ENCODE peak calls at places on chromosomes 16 and 17, in four cellular contexts. K, Q, S and C are unnamed samples. For H3K27me3, the result is how much of the 10 kb centered on the place peaks cover.

GRCh38 chr17:29131814-29132682 is 48.1 kb downstream of the MYO18A start:
- DNase-seq in K (peak), Q (peak), S (no peak), C (no peak)

GRCh38 chr16:2158262-2158638 is 2.7 kb downstream of the TRAF7 start:
- DNase-seq in K (no peak), Q (no peak), S (no peak), C (no peak)

GRCh38 chr16:55115506-55115905 is 184.8 kb downstream of the IRX5 start:
- DNase-seq in K (no peak), Q (no peak), S (no peak), C (no peak)

GRCh38 chr17:57609125-57609877 is 135.8 kb downstream of the CCDC182 start:
- DNase-seq in K (no peak), Q (no peak), S (no peak), C (no peak)

GRCh38 chr17:42017866-42018200 is 594 bp upstream of the DNAJC7 start:
- DNase-seq in K (no peak), Q (no peak), S (no peak), C (no peak)

GRCh38 chr17:41625602-41626001 is 1.2 kb upstream of the KRT17 start:
- DNase-seq in K (no peak), Q (no peak), S (peak), C (no peak)

GRCh38 chr16:1580256-1580655 is 31.6 kb downstream of the IFT140 start:
- DNase-seq in K (no peak), Q (no peak), S (no peak), C (no peak)

GRCh38 chr17:63349478-63350000 is 96.6 kb downstream of the CYB561 start:
- DNase-seq in K (no peak), Q (no peak), S (no peak), C (no peak)

GRCh38 chr16:15484662-15485061 is 50.3 kb downstream of the BMERB1 start:
- DNase-seq in K (no peak), Q (no peak), S (no peak), C (no peak)

GRCh38 chr17:76686538-76687277 is 24.1 kb downstream of the MXRA7 start:
- DNase-seq in K (no peak), Q (no peak), S (no peak), C (no peak)

GRCh38 chr17:56009795-56010715 is 143.2 kb upstream of the ANKFN1 start:
- DNase-seq in K (no peak), Q (no peak), S (no peak), C (no peak)

GRCh38 chr17:31627960-31628359 is 231.1 kb downstream of the COPRS start:
- DNase-seq in K (no peak), Q (no peak), S (no peak), C (no peak)

GRCh38 chr17:43377056-43377810 is 21.6 kb upstream of the ARL4D start:
- DNase-seq in K (peak), Q (no peak), S (no peak), C (no peak)

GRCh38 chr17:16491131-16491702 is 776 bp downstream of the LRRC75A start:
- DNase-seq in K (no peak), Q (no peak), S (no peak), C (no peak)

GRCh38 chr16:56108724-56109123 is 82.6 kb upstream of the GNAO1 start:
- DNase-seq in K (no peak), Q (no peak), S (no peak), C (no peak)

GRCh38 chr17:17748179-17748578 is 66.9 kb downstream of the RAI1 start:
- DNase-seq in K (no peak), Q (no peak), S (no peak), C (no peak)

GRCh38 chr16:75148311-75149195 is at the start of gene ZFP1:
- DNase-seq in K (peak), Q (peak), S (peak), C (peak)

GRCh38 chr17:6941989-6942388 is 53.9 kb upstream of the ALOX12 start:
- DNase-seq in K (no peak), Q (no peak), S (no peak), C (no peak)

GRCh38 chr16:24845726-24846547 is at the start of gene SLC5A11:
- DNase-seq in K (no peak), Q (no peak), S (no peak), C (no peak)

GRCh38 chr16:25035494-25036405 is 20.6 kb upstream of the ARHGAP17 start:
- DNase-seq in K (no peak), Q (no peak), S (no peak), C (no peak)

GRCh38 chr17:45702666-45703266 is 81.4 kb upstream of the CRHR1 start:
- DNase-seq in K (no peak), Q (no peak), S (no peak), C (no peak)

GRCh38 chr17:75250009-75250471 is 11.4 kb downstream of the GGA3 start:
- DNase-seq in K (no peak), Q (peak), S (no peak), C (no peak)

GRCh38 chr16:12724216-12724615 is 79.5 kb downstream of the CPPED1 start:
- DNase-seq in K (no peak), Q (no peak), S (no peak), C (no peak)

GRCh38 chr16:76959166-76959565 is 231.8 kb upstream of the MON1B start:
- DNase-seq in K (no peak), Q (no peak), S (no peak), C (no peak)

GRCh38 chr16:69187387-69187890 is 475 bp downstream of the SNTB2 start:
- DNase-seq in K (peak), Q (peak), S (peak), C (no peak)

GRCh38 chr16:81714593-81714992 is 64.5 kb upstream of the PLCG2 start:
- DNase-seq in K (no peak), Q (no peak), S (no peak), C (no peak)
- TF ChIP-seq CTCF in K (no peak), Q (no peak), S (no peak), C (no peak)

GRCh38 chr17:58694302-58694701 is 1.9 kb downstream of the RAD51C start:
- DNase-seq in K (no peak), Q (no peak), S (no peak), C (no peak)
- H3K27me3 ChIP-seq in K (under half), Q (under half), S (under half), C (under half)

GRCh38 chr17:48478224-48479013 is 48.4 kb upstream of the SKAP1 start:
- DNase-seq in K (no peak), Q (no peak), S (no peak), C (no peak)
- TF ChIP-seq CTCF in K (no peak), Q (no peak), S (no peak), C (no peak)

DNA sequence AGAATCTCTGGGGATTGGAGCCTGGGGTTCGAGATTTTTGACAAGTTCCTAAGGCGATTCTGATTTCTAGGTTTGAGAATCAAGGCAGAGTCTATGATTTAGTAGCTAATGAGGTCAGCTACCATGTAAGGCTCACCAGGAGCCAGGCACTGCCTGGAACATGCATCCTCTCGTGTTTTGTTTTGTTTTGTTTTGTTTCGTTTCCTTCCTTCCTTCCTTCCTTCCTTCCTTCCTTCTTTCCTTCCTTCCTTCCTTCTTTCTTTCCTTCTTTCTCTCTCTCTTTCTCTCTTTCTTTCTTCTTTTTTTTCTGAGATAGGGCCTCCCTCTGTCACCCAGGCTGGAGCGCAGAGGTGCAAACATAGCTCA is 39.1 kb downstream of the SRCIN1 start:
- DNase-seq in K (no peak), Q (no peak), S (no peak), C (no peak)
- H3K27me3 ChIP-seq in K (under half), Q (under half), S (half or more), C (under half)

DNA sequence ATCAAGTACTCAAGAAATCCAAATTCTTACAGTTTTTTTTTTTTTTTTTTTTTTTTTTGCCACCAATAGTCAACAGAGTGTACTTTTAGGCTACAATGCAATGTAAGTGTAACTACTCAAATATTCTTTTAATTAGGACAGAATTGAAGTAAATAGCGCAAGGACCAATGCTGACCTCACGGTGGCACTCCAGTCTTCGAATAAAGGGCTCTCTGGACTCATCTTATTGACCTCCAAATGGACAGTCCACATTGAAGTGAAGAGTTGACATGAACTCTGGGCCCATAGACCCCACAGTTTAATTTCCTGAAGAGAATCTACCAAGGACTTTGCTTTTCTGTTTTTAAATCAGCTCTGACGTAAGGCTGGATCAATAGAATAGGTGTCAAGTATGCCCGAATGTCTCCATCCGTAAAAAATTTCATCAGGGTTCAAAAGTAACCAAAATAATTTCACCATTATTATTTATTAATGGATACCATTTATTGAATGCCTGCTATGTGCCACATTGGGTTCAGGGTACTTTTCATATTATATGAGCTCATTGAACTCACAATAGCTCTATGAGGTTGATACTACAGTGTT is 7.3 kb upstream of the DDX52 start:
- DNase-seq in K (no peak), Q (no peak), S (no peak), C (no peak)
- TF ChIP-seq CTCF in K (no peak), Q (no peak), S (peak), C (no peak)

DNA sequence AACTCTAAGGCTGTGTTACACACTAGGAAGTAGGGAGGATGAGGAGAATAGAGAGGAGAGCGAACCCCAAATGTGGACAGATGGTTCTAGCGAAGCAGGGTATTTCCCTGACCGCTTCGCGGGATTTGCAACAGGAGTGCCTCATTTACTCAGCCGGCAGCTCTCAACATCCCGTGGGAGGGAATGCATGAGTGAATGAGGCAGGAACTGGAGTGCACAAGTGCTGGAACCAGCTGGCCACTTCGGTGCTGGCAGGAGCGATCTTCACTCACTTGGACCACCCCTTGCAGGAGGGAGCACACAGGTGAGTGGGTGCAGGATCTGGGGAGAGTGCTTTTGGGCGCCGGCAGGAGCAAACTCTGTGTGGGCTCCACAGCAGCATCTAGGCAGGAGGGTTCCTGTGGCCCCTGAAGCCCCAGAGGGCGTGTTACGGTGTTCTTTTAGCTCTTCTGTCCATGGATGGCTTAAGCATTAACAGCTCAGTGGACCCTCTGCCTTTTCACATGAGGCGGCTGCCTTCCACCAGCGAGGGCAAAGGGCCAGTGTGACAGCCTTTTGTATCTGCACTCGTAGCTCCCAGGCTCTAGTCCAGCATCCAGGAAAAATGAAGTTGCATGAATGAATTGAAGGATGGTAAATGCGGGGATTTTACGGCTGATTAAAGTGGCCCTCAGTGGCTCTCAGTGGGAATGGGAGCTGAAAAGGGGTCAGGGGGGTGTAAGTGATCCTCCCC is 17.4 kb upstream of the ZNHIT3 start:
- DNase-seq in K (no peak), Q (no peak), S (no peak), C (no peak)
- H3K27me3 ChIP-seq in K (under half), Q (under half), S (half or more), C (under half)

GRCh38 chr16:3880623-3881498 is at the start of gene CREBBP:
- DNase-seq in K (peak), Q (peak), S (peak), C (peak)
- TF ChIP-seq CTCF in K (no peak), Q (no peak), S (no peak), C (no peak)

GRCh38 chr16:27080870-27081269 is 14.1 kb downstream of the C16orf82 start:
- DNase-seq in K (no peak), Q (peak), S (no peak), C (no peak)
- H3K27me3 ChIP-seq in K (under half), Q (under half), S (under half), C (under half)

DNA sequence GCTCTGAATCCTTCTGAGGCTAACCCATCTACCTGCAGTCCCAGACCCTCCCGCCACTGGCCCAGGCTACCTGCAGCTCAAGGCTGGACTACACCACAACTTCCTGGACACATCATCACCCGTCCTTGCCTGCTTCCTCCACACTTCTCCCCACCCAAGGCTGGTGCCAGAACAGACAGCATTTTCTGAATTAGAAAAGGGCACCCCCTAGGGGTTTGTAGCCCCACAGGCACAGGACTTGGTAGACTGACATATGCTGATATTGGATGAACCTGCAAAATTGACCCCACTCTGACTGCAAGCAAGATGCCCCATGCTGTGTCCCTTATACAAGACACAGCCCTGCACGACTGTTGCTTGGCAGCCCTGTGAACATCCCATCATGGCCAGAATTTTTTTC is 271.5 kb upstream of the C16orf82 start:
- DNase-seq in K (no peak), Q (no peak), S (no peak), C (no peak)
- TF ChIP-seq CTCF in K (no peak), Q (no peak), S (no peak), C (no peak)

DNA sequence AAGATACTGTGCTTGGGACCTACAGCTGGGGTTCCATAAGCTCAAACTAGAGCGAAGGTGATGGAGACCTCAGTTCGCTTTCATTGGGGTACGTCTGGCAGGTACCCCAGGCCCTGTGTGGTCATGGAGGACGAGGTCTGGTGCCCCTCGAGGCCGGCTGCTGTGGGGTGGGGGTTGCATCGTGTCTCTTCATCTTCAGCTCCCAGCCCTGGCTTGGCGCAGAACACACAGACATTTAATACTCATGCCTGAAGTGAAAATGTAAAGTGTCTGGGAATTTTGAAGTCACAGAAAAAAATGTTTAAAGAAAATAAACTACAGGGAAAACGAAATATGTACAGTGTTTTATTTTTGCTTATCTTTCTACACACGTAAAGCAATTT is 80.5 kb downstream of the TBC1D16 start:
- DNase-seq in K (peak), Q (peak), S (no peak), C (no peak)
- H3K27me3 ChIP-seq in K (under half), Q (under half), S (under half), C (under half)